ENCODE peak calls at places on chromosomes 7 and 10, in nine cellular contexts. V is tibial nerve, O is heart right ventricle, M is thoracic aorta, L is GM23248, D is psoas muscle, B is gastrocnemius medialis, X is sigmoid colon, Q is cardiac muscle cell. T is an unnamed sample. For H3K4me1, the result is how much of the 10 kb centered on the place peaks cover.

GRCh38 chr10:92855560-92855959 is 7.2 kb downstream of the EXOC6 start:
- DNase-seq in O (no peak), D (no peak), B (no peak), Q (no peak), M (no peak), L (no peak), X (no peak), V (no peak), T (no peak)

GRCh38 chr7:26305869-26306665 is 14.4 kb downstream of the SNX10 start:
- DNase-seq in M (no peak), B (no peak), X (no peak), V (no peak), D (no peak), L (no peak), O (no peak), Q (no peak), T (no peak)

GRCh38 chr10:67662415-67662814 is 33.6 kb downstream of the CTNNA3 start:
- DNase-seq in M (no peak), L (no peak), X (no peak), B (no peak), D (no peak), V (no peak), O (no peak), Q (no peak), T (no peak)

GRCh38 chr7:45001138-45001694 is 1.2 kb downstream of the CCM2 start:
- DNase-seq in Q (no peak), X (peak), B (no peak), D (no peak), L (peak), V (no peak), O (no peak), M (no peak), T (no peak)

GRCh38 chr7:148044173-148044572 is 546.4 kb upstream of the C7orf33 start:
- DNase-seq in V (no peak), O (no peak), Q (no peak), X (no peak), M (no peak), B (no peak), D (no peak), L (no peak), T (no peak)

GRCh38 chr7:66740302-66740979 is at the start of gene RABGEF1:
- DNase-seq in M (peak), D (peak), O (peak), X (peak), L (peak), V (peak), B (peak), Q (peak), T (peak)

GRCh38 chr10:49330127-49330665 is 31.2 kb downstream of the C10orf71 start:
- DNase-seq in X (no peak), V (no peak), Q (no peak), D (no peak), B (no peak), L (no peak), O (no peak), M (no peak), T (peak)

GRCh38 chr10:103504181-103504783 is 10.8 kb downstream of the NEURL1 start:
- DNase-seq in L (peak), B (no peak), M (no peak), O (no peak), D (no peak), Q (peak), X (no peak), V (no peak), T (no peak)

GRCh38 chr10:77661100-77661499 is 23.5 kb upstream of the KCNMA1 start:
- DNase-seq in O (no peak), X (no peak), M (no peak), V (no peak), Q (no peak), D (no peak), L (no peak), B (no peak), T (no peak)

GRCh38 chr7:134255814-134256213 is 60.9 kb downstream of the SLC35B4 start:
- DNase-seq in O (no peak), V (no peak), B (no peak), X (no peak), Q (no peak), M (no peak), L (no peak), D (no peak), T (no peak)

GRCh38 chr10:19956633-19957032 is 140.4 kb downstream of the PLXDC2 start:
- DNase-seq in Q (no peak), X (no peak), V (no peak), L (no peak), O (no peak), M (no peak), B (no peak), D (no peak), T (no peak)

GRCh38 chr7:157046681-157047080 is 36.2 kb upstream of the MNX1 start:
- DNase-seq in Q (no peak), D (no peak), L (peak), M (no peak), X (no peak), V (no peak), B (no peak), O (no peak), T (no peak)

GRCh38 chr7:145884716-145885514 is 231.7 kb upstream of the CNTNAP2 start:
- DNase-seq in D (no peak), V (no peak), B (no peak), M (no peak), L (no peak), X (no peak), Q (no peak), O (no peak), T (no peak)

GRCh38 chr10:46223064-46223480 is 63.7 kb upstream of the ANTXRL start:
- DNase-seq in V (no peak), Q (no peak), D (no peak), O (no peak), B (no peak), X (no peak), M (no peak), L (no peak), T (no peak)

GRCh38 chr10:132806126-132807061 is 20.4 kb upstream of the NKX6-2 start:
- DNase-seq in O (no peak), V (no peak), X (peak), M (no peak), B (no peak), D (peak), Q (no peak), L (no peak), T (no peak)

GRCh38 chr10:8349610-8350249 is 295.2 kb downstream of the GATA3 start:
- DNase-seq in D (no peak), X (no peak), O (no peak), Q (no peak), B (no peak), V (no peak), M (no peak), L (no peak), T (no peak)

GRCh38 chr7:24851791-24852190 is 94.5 kb upstream of the GSDME start:
- DNase-seq in V (no peak), X (no peak), O (no peak), D (no peak), B (no peak), M (no peak), L (peak), Q (no peak), T (no peak)

GRCh38 chr10:44908071-44908709 is 2.9 kb upstream of the TMEM72 start:
- DNase-seq in L (no peak), X (no peak), O (no peak), M (no peak), V (no peak), Q (peak), B (peak), D (peak), T (no peak)

GRCh38 chr10:19922236-19922963 is 106.2 kb downstream of the PLXDC2 start:
- DNase-seq in L (peak), X (no peak), V (no peak), B (no peak), M (no peak), O (peak), D (no peak), Q (peak), T (no peak)

GRCh38 chr10:42953684-42954674 is 122.9 kb upstream of the RET start:
- DNase-seq in O (no peak), B (no peak), D (peak), V (no peak), X (peak), M (no peak), Q (no peak), L (no peak), T (peak)

GRCh38 chr7:151571471-151571870 is 51.8 kb upstream of the RHEB start:
- DNase-seq in D (no peak), O (no peak), L (no peak), V (no peak), M (no peak), Q (no peak), X (no peak), B (no peak), T (no peak)

GRCh38 chr10:60869916-60870728 is 73.9 kb downstream of the RHOBTB1 start:
- DNase-seq in O (no peak), L (no peak), Q (no peak), X (no peak), M (no peak), D (no peak), B (no peak), V (no peak), T (no peak)

GRCh38 chr10:59337254-59337653 is 25.1 kb downstream of the FAM13C start:
- DNase-seq in Q (peak), O (peak), M (peak), V (no peak), D (no peak), X (peak), L (peak), B (peak), T (no peak)

GRCh38 chr10:87559392-87559791 is 54.7 kb downstream of the MINPP1 start:
- DNase-seq in M (no peak), L (no peak), D (no peak), B (no peak), Q (no peak), V (no peak), O (no peak), X (no peak), T (no peak)

GRCh38 chr10:46232666-46233065 is 54.1 kb upstream of the ANTXRL start:
- DNase-seq in L (no peak), M (no peak), O (no peak), D (no peak), V (no peak), Q (no peak), B (no peak), X (no peak), T (peak)

GRCh38 chr7:47565841-47566240 is 16.1 kb downstream of the TNS3 start:
- DNase-seq in B (no peak), Q (no peak), V (no peak), X (no peak), O (no peak), L (no peak), M (no peak), D (no peak), T (no peak)

GRCh38 chr10:5943536-5943935 is 33.8 kb downstream of the IL15RA start:
- DNase-seq in L (peak), M (no peak), B (peak), D (peak), O (peak), Q (peak), X (peak), V (no peak), T (peak)

GRCh38 chr10:5198386-5198785 is 1.7 kb downstream of the AKR1C4 start:
- DNase-seq in Q (no peak), D (no peak), M (no peak), B (no peak), X (no peak), L (peak), O (no peak), V (no peak), T (no peak)

GRCh38 chr7:98137134-98137825 is 30.6 kb downstream of the LMTK2 start:
- DNase-seq in Q (no peak), V (no peak), L (no peak), X (no peak), M (no peak), O (no peak), D (no peak), B (no peak), T (no peak)

GRCh38 chr10:76352300-76352699 is 920.9 kb downstream of the LRMDA start:
- DNase-seq in B (no peak), D (no peak), Q (peak), M (no peak), O (no peak), V (no peak), L (peak), X (no peak), T (no peak)

GRCh38 chr7:153920897-153921296 is 131.3 kb upstream of the DPP6 start:
- DNase-seq in O (no peak), X (no peak), M (no peak), Q (no peak), B (no peak), V (no peak), L (no peak), D (no peak), T (no peak)

GRCh38 chr10:6018422-6018821 is 41.1 kb upstream of the IL15RA start:
- DNase-seq in D (no peak), X (peak), O (peak), V (no peak), M (no peak), B (no peak), Q (peak), L (peak), T (no peak)

DNA sequence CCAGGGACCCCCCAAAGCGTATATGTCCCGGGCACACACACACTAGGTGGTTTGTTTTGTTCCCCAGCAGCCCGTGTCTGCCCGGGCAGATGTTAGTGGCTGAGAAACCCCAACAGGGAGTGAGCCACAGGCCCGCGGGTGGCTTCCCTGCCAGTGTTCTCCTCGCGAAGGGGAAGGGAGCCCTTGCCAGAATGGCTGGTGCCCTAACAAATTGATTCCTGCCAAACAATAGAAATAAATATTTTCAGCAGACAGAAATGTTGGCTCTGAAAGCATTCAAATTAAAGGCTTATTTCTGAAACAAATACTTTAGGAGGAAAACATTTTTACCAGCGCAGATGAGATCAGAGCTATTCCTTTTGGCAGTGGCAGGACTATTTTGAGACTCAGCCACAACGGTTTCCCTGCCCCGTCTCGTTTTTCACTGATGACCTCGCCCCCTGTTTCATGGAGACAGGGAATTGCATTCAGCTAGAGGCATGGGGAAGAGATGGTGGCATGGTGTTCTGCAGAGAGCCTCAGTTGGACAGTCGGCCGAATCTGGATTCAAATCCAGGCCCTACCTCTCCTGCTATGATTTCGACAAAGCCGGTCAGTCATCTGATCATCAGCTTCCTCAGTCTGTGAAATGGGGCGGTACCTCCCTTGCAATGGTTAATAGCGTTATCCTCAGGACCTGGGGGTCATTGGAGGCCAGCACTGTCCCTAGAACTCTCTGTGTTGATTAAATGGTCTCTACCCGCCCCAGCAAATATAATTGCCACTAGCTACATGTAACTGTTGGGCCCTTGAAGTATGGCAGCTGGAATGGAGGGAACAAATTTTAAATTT is 84.5 kb downstream of the CUX1 start:
- DNase-seq in M (no peak), Q (peak), L (peak), X (no peak), V (no peak), D (peak), O (no peak), B (no peak), T (no peak)
- H3K4me1 ChIP-seq in M (half or more), Q (under half), L (under half), X (half or more), V (under half), D (half or more), O (half or more), B (half or more), T (under half)

DNA sequence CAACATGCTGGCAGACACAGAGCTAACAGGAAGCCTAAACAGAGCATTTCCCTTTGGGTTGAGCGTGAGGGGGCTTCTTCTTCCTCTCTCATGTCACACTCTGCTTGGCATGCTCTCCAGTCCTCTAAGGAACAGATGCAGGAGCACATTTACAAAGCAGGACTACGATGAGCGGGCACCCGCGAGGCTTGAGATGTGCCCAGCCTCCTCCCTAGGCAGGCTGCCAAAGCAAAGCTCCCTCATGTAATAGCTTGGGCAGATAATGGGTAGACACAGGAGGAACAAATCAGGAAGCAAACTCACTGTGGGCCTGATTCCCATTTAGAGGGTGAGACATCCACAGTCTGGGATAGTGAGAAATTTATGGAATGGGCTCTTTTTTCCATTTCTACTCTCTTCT is 519.1 kb downstream of the NRG3 start:
- DNase-seq in D (no peak), O (peak), Q (peak), X (no peak), V (no peak), B (no peak), M (no peak), L (no peak), T (no peak)
- H3K4me1 ChIP-seq in D (under half), O (under half), Q (under half), X (under half), V (under half), B (under half), M (under half), L (under half), T (under half)

DNA sequence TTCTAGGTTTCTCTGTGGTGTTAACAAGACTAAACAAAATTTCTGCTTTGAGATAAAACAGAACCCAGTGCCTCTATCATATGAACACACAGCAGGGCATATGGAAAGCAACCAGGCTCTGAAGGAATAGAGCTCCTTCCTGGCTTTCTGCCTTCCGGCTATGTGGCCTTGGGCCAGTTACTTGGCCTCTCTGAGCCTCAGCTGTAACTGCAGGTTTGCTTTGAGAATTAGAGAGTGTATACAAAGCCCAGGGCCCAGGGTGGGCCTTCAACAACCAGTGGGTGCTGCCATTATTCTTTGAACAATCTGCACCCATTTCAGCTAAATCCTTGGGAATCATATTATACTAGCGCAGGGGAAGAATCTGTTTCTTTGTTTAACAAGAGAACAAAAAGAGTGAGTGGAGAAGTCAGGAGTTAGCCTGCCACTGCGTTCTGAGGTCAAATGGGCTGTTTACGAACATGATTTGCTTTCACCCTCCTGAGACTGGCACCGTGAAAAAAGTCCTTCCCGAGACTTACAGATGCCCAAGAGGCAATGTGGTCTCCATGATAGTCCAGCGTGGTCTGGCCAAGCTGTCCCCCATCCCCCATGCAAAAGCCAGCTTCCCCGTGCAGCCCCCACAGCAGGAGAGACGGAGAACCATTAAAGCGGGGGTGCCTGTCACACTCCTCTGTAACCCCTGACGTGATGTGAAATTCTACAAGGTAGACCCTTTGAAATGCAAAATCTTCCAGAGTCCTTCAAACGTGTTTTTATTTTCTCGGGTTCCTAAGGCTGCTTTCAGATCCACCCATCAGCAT is 4.9 kb downstream of the FAM53B start:
- DNase-seq in D (no peak), Q (peak), M (no peak), X (peak), O (no peak), L (no peak), V (no peak), B (no peak), T (peak)
- H3K4me1 ChIP-seq in D (half or more), Q (under half), M (half or more), X (half or more), O (half or more), L (under half), V (half or more), B (half or more), T (half or more)

GRCh38 chr10:95464280-95464679 is 96.9 kb downstream of the SORBS1 start:
- DNase-seq in M (no peak), Q (no peak), V (no peak), O (no peak), B (no peak), D (no peak), X (no peak), L (no peak), T (no peak)

GRCh38 chr10:95467162-95467599 is 94.0 kb downstream of the SORBS1 start:
- DNase-seq in V (no peak), D (peak), X (peak), M (no peak), O (peak), Q (peak), B (peak), L (peak), T (peak)

GRCh38 chr10:95469251-95469650 is 91.9 kb downstream of the SORBS1 start:
- DNase-seq in Q (no peak), D (no peak), L (no peak), V (no peak), M (no peak), B (no peak), O (no peak), X (no peak), T (no peak)

GRCh38 chr10:95469676-95470075 is 91.5 kb downstream of the SORBS1 start:
- DNase-seq in V (no peak), Q (no peak), B (no peak), D (no peak), O (no peak), L (no peak), M (no peak), X (no peak), T (no peak)

GRCh38 chr10:95466450-95466849 is 94.7 kb downstream of the SORBS1 start:
- DNase-seq in B (no peak), V (no peak), D (no peak), X (no peak), O (no peak), M (no peak), Q (no peak), L (no peak), T (no peak)
- H3K4me1 ChIP-seq in B (half or more), V (under half), D (half or more), X (half or more), O (half or more), M (half or more), Q (half or more), L (under half), T (half or more)

GRCh38 chr10:71714055-71714454 is 5.5 kb downstream of the C10orf105 start:
- DNase-seq in D (no peak), M (no peak), X (no peak), B (no peak), L (peak), Q (no peak), O (no peak), V (no peak), T (no peak)
- H3K4me1 ChIP-seq in D (under half), M (half or more), X (half or more), B (under half), L (under half), Q (under half), O (half or more), V (half or more), T (half or more)

GRCh38 chr7:40301486-40302065 is 166.8 kb downstream of the SUGCT start:
- DNase-seq in O (no peak), X (no peak), V (no peak), M (no peak), B (no peak), Q (no peak), L (peak), D (no peak), T (no peak)
- H3K4me1 ChIP-seq in O (under half), X (under half), V (under half), M (under half), B (under half), Q (under half), L (under half), D (under half), T (under half)

T was measured in right atrium auricular region.